ENCODE peak calls at places on chromosomes 6 and 20, in ten cellular contexts. One of them, this sample, is unnamed.

GRCh38 chr6:116111552-116112528 is 11.2 kb downstream of the NT5DC1 start:
- DNase-seq in globus pallidus: peak; percentile 51
- DNase-seq in EH: peak; percentile 47
- DNase-seq in activated CD4-positive, alpha-beta T cell treated with anti-CD3 and anti-CD28 coated beads for 24 hours: no peak
- DNase-seq in activated gamma-delta T cell treated with anti-CD3 and anti-CD28 coated beads, Interleukin-2, amount 50 U/mL, for 16 hours: no peak
- DNase-seq in fibroblast of pulmonary artery: peak; percentile 65
- DNase-seq in T-helper 1 cell: peak; percentile 21
- DNase-seq in NCI-H2081: peak; percentile 4
- DNase-seq in HL-60: peak; percentile 31
- DNase-seq in DMS153: no peak
- DNase-seq in this sample: peak; percentile 36

GRCh38 chr6:145669627-145670034 is 65.7 kb downstream of the EPM2A start:
- DNase-seq in globus pallidus: no peak
- DNase-seq in EH: peak; percentile 90
- DNase-seq in activated CD4-positive, alpha-beta T cell treated with anti-CD3 and anti-CD28 coated beads for 24 hours: no peak
- DNase-seq in activated gamma-delta T cell treated with anti-CD3 and anti-CD28 coated beads, Interleukin-2, amount 50 U/mL, for 16 hours: no peak
- DNase-seq in fibroblast of pulmonary artery: peak; percentile 77
- DNase-seq in T-helper 1 cell: no peak
- DNase-seq in NCI-H2081: no peak
- DNase-seq in HL-60: no peak
- DNase-seq in DMS153: no peak
- DNase-seq in this sample: peak; percentile 82

GRCh38 chr20:58690851-58691250 is 1.7 kb upstream of the NPEPL1 start:
- DNase-seq in globus pallidus: no peak
- DNase-seq in EH: peak; percentile 16
- DNase-seq in activated CD4-positive, alpha-beta T cell treated with anti-CD3 and anti-CD28 coated beads for 24 hours: no peak
- DNase-seq in activated gamma-delta T cell treated with anti-CD3 and anti-CD28 coated beads, Interleukin-2, amount 50 U/mL, for 16 hours: no peak
- DNase-seq in fibroblast of pulmonary artery: peak; percentile 71
- DNase-seq in T-helper 1 cell: no peak
- DNase-seq in NCI-H2081: no peak
- DNase-seq in HL-60: peak; percentile 32
- DNase-seq in DMS153: no peak
- DNase-seq in this sample: no peak

GRCh38 chr6:109455161-109455501 is 441 bp downstream of the MICAL1 start:
- DNase-seq in globus pallidus: no peak
- DNase-seq in EH: no peak
- DNase-seq in activated CD4-positive, alpha-beta T cell treated with anti-CD3 and anti-CD28 coated beads for 24 hours: no peak
- DNase-seq in activated gamma-delta T cell treated with anti-CD3 and anti-CD28 coated beads, Interleukin-2, amount 50 U/mL, for 16 hours: peak; percentile 50
- DNase-seq in fibroblast of pulmonary artery: no peak
- DNase-seq in T-helper 1 cell: peak; percentile 70
- DNase-seq in NCI-H2081: no peak
- DNase-seq in HL-60: no peak
- DNase-seq in DMS153: no peak
- DNase-seq in this sample: no peak

GRCh38 chr6:140269766-140270165 is 895.3 kb upstream of the CITED2 start:
- DNase-seq in globus pallidus: no peak
- DNase-seq in EH: no peak
- DNase-seq in activated CD4-positive, alpha-beta T cell treated with anti-CD3 and anti-CD28 coated beads for 24 hours: no peak
- DNase-seq in activated gamma-delta T cell treated with anti-CD3 and anti-CD28 coated beads, Interleukin-2, amount 50 U/mL, for 16 hours: no peak
- DNase-seq in fibroblast of pulmonary artery: peak; percentile 35
- DNase-seq in T-helper 1 cell: no peak
- DNase-seq in NCI-H2081: no peak
- DNase-seq in HL-60: no peak
- DNase-seq in DMS153: no peak
- DNase-seq in this sample: no peak

GRCh38 chr6:56720882-56721281 is 78.2 kb upstream of the DST start:
- DNase-seq in globus pallidus: no peak
- DNase-seq in EH: no peak
- DNase-seq in activated CD4-positive, alpha-beta T cell treated with anti-CD3 and anti-CD28 coated beads for 24 hours: no peak
- DNase-seq in activated gamma-delta T cell treated with anti-CD3 and anti-CD28 coated beads, Interleukin-2, amount 50 U/mL, for 16 hours: no peak
- DNase-seq in fibroblast of pulmonary artery: no peak
- DNase-seq in T-helper 1 cell: no peak
- DNase-seq in NCI-H2081: no peak
- DNase-seq in HL-60: no peak
- DNase-seq in DMS153: no peak
- DNase-seq in this sample: no peak

GRCh38 chr6:125950293-125950692 is 6.3 kb upstream of the HINT3 start:
- DNase-seq in globus pallidus: no peak
- DNase-seq in EH: peak; percentile 93
- DNase-seq in activated CD4-positive, alpha-beta T cell treated with anti-CD3 and anti-CD28 coated beads for 24 hours: no peak
- DNase-seq in activated gamma-delta T cell treated with anti-CD3 and anti-CD28 coated beads, Interleukin-2, amount 50 U/mL, for 16 hours: no peak
- DNase-seq in fibroblast of pulmonary artery: peak; percentile 64
- DNase-seq in T-helper 1 cell: peak; percentile 25
- DNase-seq in NCI-H2081: no peak
- DNase-seq in HL-60: no peak
- DNase-seq in DMS153: no peak
- DNase-seq in this sample: peak; percentile 79

GRCh38 chr20:5181955-5182354 is 55.1 kb downstream of the CDS2 start:
- DNase-seq in globus pallidus: no peak
- DNase-seq in EH: peak; percentile 77
- DNase-seq in activated CD4-positive, alpha-beta T cell treated with anti-CD3 and anti-CD28 coated beads for 24 hours: no peak
- DNase-seq in activated gamma-delta T cell treated with anti-CD3 and anti-CD28 coated beads, Interleukin-2, amount 50 U/mL, for 16 hours: no peak
- DNase-seq in fibroblast of pulmonary artery: peak; percentile 66
- DNase-seq in T-helper 1 cell: no peak
- DNase-seq in NCI-H2081: no peak
- DNase-seq in HL-60: no peak
- DNase-seq in DMS153: no peak
- DNase-seq in this sample: peak; percentile 52

GRCh38 chr6:46638650-46639049 is 14.0 kb downstream of the CYP39A1 start:
- DNase-seq in globus pallidus: no peak
- DNase-seq in EH: no peak
- DNase-seq in activated CD4-positive, alpha-beta T cell treated with anti-CD3 and anti-CD28 coated beads for 24 hours: no peak
- DNase-seq in activated gamma-delta T cell treated with anti-CD3 and anti-CD28 coated beads, Interleukin-2, amount 50 U/mL, for 16 hours: no peak
- DNase-seq in fibroblast of pulmonary artery: no peak
- DNase-seq in T-helper 1 cell: no peak
- DNase-seq in NCI-H2081: no peak
- DNase-seq in HL-60: no peak
- DNase-seq in DMS153: no peak
- DNase-seq in this sample: no peak

GRCh38 chr6:20409427-20409971 is 7.8 kb downstream of the E2F3 start:
- DNase-seq in globus pallidus: no peak
- DNase-seq in EH: no peak
- DNase-seq in activated CD4-positive, alpha-beta T cell treated with anti-CD3 and anti-CD28 coated beads for 24 hours: no peak
- DNase-seq in activated gamma-delta T cell treated with anti-CD3 and anti-CD28 coated beads, Interleukin-2, amount 50 U/mL, for 16 hours: no peak
- DNase-seq in fibroblast of pulmonary artery: no peak
- DNase-seq in T-helper 1 cell: peak; percentile 48
- DNase-seq in NCI-H2081: no peak
- DNase-seq in HL-60: no peak
- DNase-seq in DMS153: no peak
- DNase-seq in this sample: peak; percentile 41

GRCh38 chr6:156955494-156956183 is 178.5 kb downstream of the ARID1B start:
- DNase-seq in globus pallidus: no peak
- DNase-seq in EH: no peak
- DNase-seq in activated CD4-positive, alpha-beta T cell treated with anti-CD3 and anti-CD28 coated beads for 24 hours: no peak
- DNase-seq in activated gamma-delta T cell treated with anti-CD3 and anti-CD28 coated beads, Interleukin-2, amount 50 U/mL, for 16 hours: no peak
- DNase-seq in fibroblast of pulmonary artery: peak; percentile 40
- DNase-seq in T-helper 1 cell: no peak
- DNase-seq in NCI-H2081: no peak
- DNase-seq in HL-60: no peak
- DNase-seq in DMS153: no peak
- DNase-seq in this sample: no peak

GRCh38 chr6:6515691-6516607 is 72.6 kb upstream of the LY86 start:
- DNase-seq in globus pallidus: no peak
- DNase-seq in EH: no peak
- DNase-seq in activated CD4-positive, alpha-beta T cell treated with anti-CD3 and anti-CD28 coated beads for 24 hours: peak; percentile 10
- DNase-seq in activated gamma-delta T cell treated with anti-CD3 and anti-CD28 coated beads, Interleukin-2, amount 50 U/mL, for 16 hours: no peak
- DNase-seq in fibroblast of pulmonary artery: no peak
- DNase-seq in T-helper 1 cell: peak; percentile 85
- DNase-seq in NCI-H2081: no peak
- DNase-seq in HL-60: no peak
- DNase-seq in DMS153: no peak
- DNase-seq in this sample: no peak

GRCh38 chr6:36276581-36277536 is 7.0 kb downstream of the PNPLA1 start:
- DNase-seq in globus pallidus: no peak
- DNase-seq in EH: no peak
- DNase-seq in activated CD4-positive, alpha-beta T cell treated with anti-CD3 and anti-CD28 coated beads for 24 hours: no peak
- DNase-seq in activated gamma-delta T cell treated with anti-CD3 and anti-CD28 coated beads, Interleukin-2, amount 50 U/mL, for 16 hours: no peak
- DNase-seq in fibroblast of pulmonary artery: no peak
- DNase-seq in T-helper 1 cell: no peak
- DNase-seq in NCI-H2081: no peak
- DNase-seq in HL-60: no peak
- DNase-seq in DMS153: no peak
- DNase-seq in this sample: no peak

GRCh38 chr6:3001773-3002293 is 2.1 kb downstream of the NQO2 start:
- DNase-seq in globus pallidus: peak; percentile 61
- DNase-seq in EH: peak; percentile 89
- DNase-seq in activated CD4-positive, alpha-beta T cell treated with anti-CD3 and anti-CD28 coated beads for 24 hours: no peak
- DNase-seq in activated gamma-delta T cell treated with anti-CD3 and anti-CD28 coated beads, Interleukin-2, amount 50 U/mL, for 16 hours: no peak
- DNase-seq in fibroblast of pulmonary artery: peak; percentile 83
- DNase-seq in T-helper 1 cell: peak; percentile 80
- DNase-seq in NCI-H2081: no peak
- DNase-seq in HL-60: peak; percentile 87
- DNase-seq in DMS153: no peak
- DNase-seq in this sample: peak; percentile 88